ENCODE peak calls at places on chromosomes 3 and 15, in nine cellular contexts. G is uterus; I is CD8-positive, alpha-beta T cell; Z is H7; U is dorsolateral prefrontal cortex; M is brain microvascular endothelial cell; O is upper lobe of right lung; X is mesenchymal stem cell; C is HL-60. H is an unnamed sample. For H3K27me3, the result is how much of the 10 kb centered on the place peaks cover.

GRCh38 chr3:66693461-66693912 is 192.7 kb upstream of the LRIG1 start:
- DNase-seq in G (peak), I (no peak), Z (no peak), U (no peak), M (peak), O (no peak), X (no peak), C (no peak), H (no peak)

GRCh38 chr3:149547954-149548728 is 73.6 kb downstream of the TM4SF4 start:
- DNase-seq in G (peak), I (no peak), Z (no peak), U (no peak), M (peak), O (no peak), X (peak), C (no peak), H (peak)

GRCh38 chr15:25248583-25249235 is 190.1 kb downstream of the UBE3A start:
- DNase-seq in G (peak), I (peak), Z (peak), U (no peak), M (no peak), O (peak), X (no peak), C (no peak), H (no peak)

GRCh38 chr3:150870406-150870805 is 34.8 kb downstream of the MINDY4B start:
- DNase-seq in G (no peak), I (no peak), Z (no peak), U (no peak), M (peak), O (no peak), X (peak), C (no peak), H (no peak)

GRCh38 chr15:91515188-91515754 is 338.2 kb upstream of the SLCO3A1 start:
- DNase-seq in G (peak), I (no peak), Z (no peak), U (no peak), M (peak), O (no peak), X (no peak), C (no peak), H (no peak)

GRCh38 chr3:126033051-126033745 is 50.7 kb downstream of the SLC41A3 start:
- DNase-seq in G (no peak), I (peak), Z (no peak), U (no peak), M (no peak), O (no peak), X (no peak), C (no peak), H (no peak)

GRCh38 chr3:124745092-124745491 is 14.8 kb downstream of the UMPS start:
- DNase-seq in G (no peak), I (no peak), Z (no peak), U (no peak), M (no peak), O (no peak), X (no peak), C (no peak), H (no peak)

GRCh38 chr3:9783954-9784353 is 8.3 kb downstream of the TADA3 start:
- DNase-seq in G (no peak), I (no peak), Z (no peak), U (no peak), M (no peak), O (no peak), X (no peak), C (no peak), H (no peak)

GRCh38 chr3:30353711-30354467 is 252.5 kb upstream of the TGFBR2 start:
- DNase-seq in G (no peak), I (peak), Z (no peak), U (no peak), M (no peak), O (no peak), X (no peak), C (no peak), H (no peak)

GRCh38 chr3:14145236-14145635 is 20.4 kb downstream of the TMEM43 start:
- DNase-seq in G (no peak), I (peak), Z (no peak), U (no peak), M (peak), O (no peak), X (peak), C (no peak), H (no peak)

GRCh38 chr3:42025388-42026138 is 63.7 kb upstream of the ULK4 start:
- DNase-seq in G (peak), I (no peak), Z (peak), U (peak), M (peak), O (peak), X (peak), C (peak), H (peak)

GRCh38 chr3:39187372-39188155 is 4.8 kb downstream of the XIRP1 start:
- DNase-seq in G (no peak), I (no peak), Z (no peak), U (no peak), M (no peak), O (no peak), X (no peak), C (no peak), H (no peak)

GRCh38 chr15:90705212-90705611 is 11.9 kb upstream of the BLM start:
- DNase-seq in G (no peak), I (no peak), Z (no peak), U (no peak), M (no peak), O (no peak), X (no peak), C (no peak), H (no peak)

GRCh38 chr3:158102660-158103085 is 3.5 kb downstream of the SHOX2 start:
- DNase-seq in G (no peak), I (no peak), Z (peak), U (no peak), M (no peak), O (no peak), X (no peak), C (no peak), H (no peak)
- H3K27me3 ChIP-seq in G (half or more), I (half or more), Z (half or more), U (half or more), M (half or more), O (half or more), X (under half), C (under half), H (under half)

GRCh38 chr15:29920515-29920914 is 98.2 kb upstream of the TJP1 start:
- DNase-seq in G (no peak), I (no peak), Z (no peak), U (no peak), M (no peak), O (peak), X (no peak), C (no peak), H (no peak)

GRCh38 chr15:29919380-29919881 is 97.2 kb upstream of the TJP1 start:
- DNase-seq in G (no peak), I (no peak), Z (no peak), U (no peak), M (no peak), O (no peak), X (no peak), C (no peak), H (no peak)

GRCh38 chr15:29921130-29921601 is 98.9 kb upstream of the TJP1 start:
- DNase-seq in G (no peak), I (no peak), Z (peak), U (no peak), M (no peak), O (no peak), X (no peak), C (no peak), H (no peak)

GRCh38 chr15:29914441-29915053 is 92.3 kb upstream of the TJP1 start:
- DNase-seq in G (no peak), I (no peak), Z (no peak), U (no peak), M (no peak), O (no peak), X (no peak), C (no peak), H (no peak)

DNA sequence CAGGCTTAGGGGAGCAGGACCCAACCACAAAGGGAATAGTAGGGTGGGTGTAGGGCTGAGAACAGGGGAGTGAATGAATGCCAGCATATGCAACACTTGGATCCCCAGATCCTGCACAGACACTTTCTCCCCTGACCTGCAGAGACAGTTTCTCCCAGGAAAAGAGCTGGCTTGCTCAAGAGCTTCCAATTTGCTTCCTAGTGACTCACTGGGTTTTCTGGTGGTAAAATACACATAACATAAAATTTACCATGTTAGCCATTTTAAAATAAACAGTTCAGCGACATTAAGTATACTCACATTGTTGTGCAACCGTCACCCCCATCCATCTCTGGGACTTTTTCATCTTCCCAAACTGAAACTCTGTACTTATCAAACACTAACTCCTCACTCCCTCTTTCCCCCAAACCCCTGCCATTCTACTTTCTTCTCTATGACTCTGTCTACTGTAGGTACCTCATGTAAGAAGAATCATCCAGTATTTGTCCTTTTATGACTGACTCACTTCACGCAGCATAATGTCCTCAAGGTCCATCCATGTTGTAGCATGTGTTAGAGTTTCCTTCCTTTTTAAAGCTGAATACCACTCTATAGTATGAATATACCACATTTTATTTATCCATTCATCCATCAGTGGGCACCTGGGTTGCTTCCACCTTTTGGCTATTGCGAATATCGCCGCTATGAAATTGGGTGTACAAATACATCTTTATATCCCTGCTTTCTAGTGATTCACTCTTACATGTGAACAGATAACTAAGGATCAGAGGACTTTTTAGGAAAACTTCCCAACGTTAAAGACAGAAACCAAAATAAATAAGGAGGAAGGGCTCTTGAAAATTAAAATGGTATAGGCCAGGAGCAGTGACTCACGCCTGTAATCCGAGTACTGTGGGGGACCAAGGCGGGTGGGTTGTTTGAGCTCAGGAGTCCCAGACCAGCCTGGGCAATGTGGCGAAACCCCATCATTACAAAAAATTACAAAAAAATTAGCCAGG is 95.6 kb upstream of the TJP1 start:
- DNase-seq in G (no peak), I (no peak), Z (no peak), U (no peak), M (no peak), O (no peak), X (peak), C (no peak), H (peak)
- H3K27me3 ChIP-seq in G (under half), I (under half), Z (under half), U (under half), M (under half), O (under half), X (under half), C (under half), H (under half)

GRCh38 chr3:50529996-50530706 is 26.7 kb upstream of the CACNA2D2 start:
- DNase-seq in G (no peak), I (no peak), Z (peak), U (no peak), M (no peak), O (no peak), X (no peak), C (no peak), H (no peak)
- H3K27me3 ChIP-seq in G (under half), I (under half), Z (under half), U (under half), M (under half), O (under half), X (half or more), C (under half), H (under half)

DNA sequence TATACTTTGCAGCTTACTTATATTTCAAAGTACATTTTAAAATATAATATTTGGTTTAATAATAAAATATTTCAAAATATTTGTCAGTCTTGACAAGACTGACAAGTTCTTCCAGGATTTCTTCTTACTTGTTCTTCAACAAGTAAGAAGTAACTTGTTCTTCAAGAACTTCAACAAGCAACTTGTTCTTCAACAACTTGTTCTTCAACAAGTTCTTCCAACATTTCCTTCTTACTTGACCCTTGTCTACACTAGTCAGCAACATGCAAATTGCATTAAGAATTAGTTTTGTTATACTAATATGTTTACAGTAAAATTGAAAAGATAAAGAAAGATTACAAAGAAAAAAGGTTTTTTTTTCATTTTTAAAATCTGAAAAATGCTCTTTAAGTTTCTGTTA is 731.7 kb downstream of the NSUN3 start:
- DNase-seq in G (no peak), I (no peak), Z (no peak), U (no peak), M (no peak), O (no peak), X (no peak), C (no peak), H (no peak)
- H3K27me3 ChIP-seq in G (under half), I (under half), Z (under half), U (under half), M (under half), O (under half), X (under half), C (under half), H (under half)

DNA sequence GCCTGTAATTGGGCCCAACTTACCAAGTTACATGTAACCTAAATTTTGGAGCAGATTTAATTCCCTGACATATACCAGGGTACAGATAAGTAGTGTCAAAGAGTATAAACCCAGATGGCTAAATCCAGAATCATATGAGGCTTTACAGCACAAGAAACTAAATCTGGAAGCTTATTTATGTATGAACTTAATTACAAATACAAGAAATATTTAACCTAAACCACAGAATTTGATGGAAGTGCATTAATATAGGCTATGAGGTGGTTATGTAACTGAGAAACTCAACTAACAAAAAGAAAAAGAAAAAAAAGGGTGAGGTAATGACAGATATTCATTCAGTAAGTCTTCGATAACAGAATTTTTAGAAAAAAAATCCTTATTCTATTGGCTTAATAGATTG is 930.2 kb upstream of the ALCAM start:
- DNase-seq in G (no peak), I (no peak), Z (no peak), U (no peak), M (no peak), O (no peak), X (no peak), C (no peak), H (no peak)
- H3K27me3 ChIP-seq in G (under half), I (under half), Z (under half), U (under half), M (under half), O (under half), X (under half), C (under half), H (under half)

GRCh38 chr15:38564557-38565286 is at the start of gene RASGRP1:
- DNase-seq in G (peak), I (peak), Z (peak), U (peak), M (peak), O (peak), X (peak), C (peak), H (no peak)
- H3K27me3 ChIP-seq in G (under half), I (under half), Z (under half), U (under half), M (under half), O (under half), X (half or more), C (under half), H (under half)

DNA sequence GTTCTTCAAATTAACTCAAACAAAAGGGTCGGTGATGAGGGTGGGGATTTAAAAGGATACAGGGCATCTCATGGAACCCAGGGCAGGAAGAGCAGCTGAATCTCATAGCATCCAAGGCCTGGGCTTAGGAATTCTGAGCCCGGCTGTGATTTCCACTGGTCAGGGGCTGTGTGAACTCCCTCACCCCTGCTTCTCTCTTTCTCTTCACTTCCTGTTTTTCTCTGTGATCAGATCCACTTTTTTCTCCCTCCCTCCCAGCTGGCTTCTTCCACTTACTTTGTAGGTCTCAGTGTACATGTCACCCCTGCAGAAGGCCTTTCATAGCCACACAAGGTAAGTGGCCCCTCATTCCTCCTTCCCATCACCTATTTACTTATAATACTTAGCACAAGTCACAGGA is 68.2 kb upstream of the CORO2B start:
- DNase-seq in G (no peak), I (no peak), Z (no peak), U (no peak), M (no peak), O (no peak), X (no peak), C (no peak), H (no peak)
- H3K27me3 ChIP-seq in G (under half), I (under half), Z (under half), U (under half), M (under half), O (under half), X (under half), C (under half), H (under half)

DNA sequence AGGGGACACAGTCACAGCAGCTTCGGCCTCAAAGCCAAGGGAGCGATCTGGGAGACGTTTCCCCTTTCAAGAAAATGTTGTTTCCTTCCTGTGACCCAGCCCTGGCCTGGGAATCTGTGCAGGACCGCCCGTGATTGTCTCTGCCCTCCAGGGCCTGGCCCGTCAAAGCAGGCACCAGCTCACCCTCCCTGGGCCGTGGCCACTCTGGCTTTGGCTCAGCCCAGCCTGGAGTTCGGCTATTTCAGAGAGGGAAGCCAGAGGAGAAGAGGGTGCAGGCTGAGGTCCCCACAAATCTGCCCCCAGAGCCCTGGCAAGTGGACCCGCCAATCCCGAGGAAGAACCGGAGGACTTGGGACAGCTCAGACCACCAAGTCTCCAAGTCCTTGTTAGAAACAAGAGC is 12.7 kb downstream of the GATA2 start:
- DNase-seq in G (no peak), I (no peak), Z (peak), U (no peak), M (no peak), O (no peak), X (no peak), C (no peak), H (no peak)
- H3K27me3 ChIP-seq in G (under half), I (under half), Z (half or more), U (half or more), M (half or more), O (half or more), X (half or more), C (under half), H (under half)

DNA sequence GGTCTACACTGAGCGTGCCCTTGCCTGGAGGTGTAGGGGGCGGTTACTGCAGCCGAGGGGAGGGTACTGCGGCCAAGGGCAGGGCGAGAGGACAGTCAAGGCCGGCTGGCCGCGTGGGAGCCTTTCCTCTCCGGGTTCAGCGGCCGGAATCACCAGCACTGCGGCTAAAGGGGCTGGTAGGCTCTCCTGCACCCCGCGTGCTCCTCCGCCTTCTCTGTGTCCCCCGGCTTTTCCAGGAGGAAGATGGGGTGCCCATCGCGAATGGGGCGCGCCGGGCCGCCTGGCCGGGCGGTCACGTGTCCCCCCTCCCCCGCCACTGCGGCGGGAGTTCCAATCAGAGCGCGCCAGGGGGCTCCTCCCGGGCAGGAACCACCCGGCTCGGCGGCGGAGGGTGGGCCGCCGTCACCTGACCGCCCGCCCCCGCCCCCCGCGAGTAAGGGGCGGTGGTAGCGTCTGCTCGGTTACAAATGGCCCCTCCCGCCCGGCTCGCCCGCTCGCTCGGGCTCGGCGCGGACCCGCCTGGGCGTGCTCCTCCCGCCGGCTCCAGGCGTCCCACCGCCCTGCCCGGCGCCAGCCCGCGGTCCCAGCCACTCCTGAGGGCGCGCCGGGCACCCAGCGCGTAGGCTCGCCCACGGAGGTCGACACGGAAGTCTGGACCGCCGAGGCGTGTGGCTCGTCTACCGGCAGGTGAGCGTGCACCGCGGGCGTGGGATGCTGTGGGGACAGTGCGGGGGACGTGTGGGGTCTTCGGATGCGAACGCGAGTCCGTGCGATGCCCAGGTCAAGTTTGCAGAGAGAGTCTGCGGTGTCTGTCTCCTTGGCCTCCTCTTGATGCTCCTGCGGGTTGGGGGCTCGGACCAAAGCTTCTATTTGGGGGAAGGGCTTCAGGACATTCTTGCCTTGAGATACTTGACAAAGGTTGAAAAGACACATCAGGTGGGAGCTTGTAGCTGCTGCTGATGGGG is 242.6 kb upstream of the TOPAZ1 start:
- DNase-seq in G (no peak), I (no peak), Z (peak), U (no peak), M (peak), O (peak), X (peak), C (no peak), H (no peak)
- H3K27me3 ChIP-seq in G (under half), I (half or more), Z (half or more), U (under half), M (under half), O (half or more), X (under half), C (half or more), H (half or more)